ENCODE peak calls at places on chromosome 11, in eight cellular contexts. X is HEK293T, G is hepatocyte, Z is H1, W is amniotic stem cell, O is GM23248, U is MM.1S, V is NCI-H1105. S is an unnamed sample.

GRCh38 chr11:396948-397548 is 3.0 kb downstream of the PKP3 start:
- DNase-seq in X (no peak), G (no peak), Z (no peak), W (peak), O (peak), U (peak), V (no peak), S (no peak)

GRCh38 chr11:114141863-114142590 is 82.5 kb downstream of the ZBTB16 start:
- DNase-seq in X (no peak), G (no peak), Z (no peak), W (no peak), O (no peak), U (no peak), V (no peak), S (no peak)

GRCh38 chr11:124761301-124762021 is 629 bp downstream of the ESAM start:
- DNase-seq in X (no peak), G (no peak), Z (no peak), W (no peak), O (no peak), U (no peak), V (no peak), S (no peak)

GRCh38 chr11:45031912-45032519 is 81.3 kb upstream of the TP53I11 start:
- DNase-seq in X (no peak), G (no peak), Z (no peak), W (no peak), O (no peak), U (peak), V (no peak), S (no peak)

GRCh38 chr11:107696140-107696539 is 15.7 kb downstream of the SLN start:
- DNase-seq in X (no peak), G (peak), Z (no peak), W (peak), O (peak), U (no peak), V (no peak), S (no peak)

GRCh38 chr11:34468209-34468841 is 29.6 kb downstream of the CAT start:
- DNase-seq in X (peak), G (peak), Z (peak), W (no peak), O (peak), U (peak), V (no peak), S (peak)

GRCh38 chr11:116540645-116541044 is 232.1 kb downstream of the BUD13 start:
- DNase-seq in X (no peak), G (no peak), Z (no peak), W (no peak), O (no peak), U (no peak), V (no peak), S (no peak)

GRCh38 chr11:105719073-105719846 is 109.4 kb downstream of the GRIA4 start:
- DNase-seq in X (peak), G (peak), Z (no peak), W (peak), O (no peak), U (no peak), V (no peak), S (peak)

GRCh38 chr11:104858882-104859735 is 39.2 kb downstream of the CASP12 start:
- DNase-seq in X (no peak), G (no peak), Z (no peak), W (no peak), O (no peak), U (no peak), V (no peak), S (no peak)

GRCh38 chr11:2741377-2742131 is 41.8 kb upstream of the KCNQ1OT1 start:
- DNase-seq in X (no peak), G (peak), Z (no peak), W (peak), O (peak), U (no peak), V (no peak), S (no peak)

GRCh38 chr11:17603056-17603825 is 56.2 kb downstream of the OTOG start:
- DNase-seq in X (no peak), G (no peak), Z (no peak), W (no peak), O (no peak), U (no peak), V (no peak), S (no peak)

GRCh38 chr11:65853249-65853979 is 4.6 kb downstream of the CFL1 start:
- DNase-seq in X (no peak), G (peak), Z (no peak), W (no peak), O (no peak), U (no peak), V (no peak), S (no peak)

GRCh38 chr11:2964782-2965181 is 27.3 kb downstream of the NAP1L4 start:
- DNase-seq in X (no peak), G (no peak), Z (no peak), W (no peak), O (no peak), U (no peak), V (no peak), S (no peak)

GRCh38 chr11:66720223-66720898 is 8.7 kb downstream of the SPTBN2 start:
- DNase-seq in X (no peak), G (peak), Z (peak), W (no peak), O (peak), U (no peak), V (peak), S (peak)

GRCh38 chr11:96391698-96392307 is 2.0 kb downstream of the JRKL start:
- DNase-seq in X (no peak), G (no peak), Z (no peak), W (no peak), O (peak), U (no peak), V (no peak), S (no peak)

GRCh38 chr11:124745835-124746620 is 6.0 kb downstream of the VSIG2 start:
- DNase-seq in X (no peak), G (peak), Z (no peak), W (no peak), O (peak), U (peak), V (peak), S (no peak)

GRCh38 chr11:132638421-132638820 is 893.9 kb downstream of the OPCML start:
- DNase-seq in X (no peak), G (no peak), Z (no peak), W (no peak), O (peak), U (no peak), V (no peak), S (no peak)

GRCh38 chr11:27217948-27218410 is 145.0 kb downstream of the CCDC34 start:
- DNase-seq in X (no peak), G (no peak), Z (no peak), W (no peak), O (peak), U (no peak), V (no peak), S (no peak)